ENCODE peak calls at places on chromosomes 1 and 21, in nine cellular contexts. P, O, U, A, R, H, M, Y and K are unnamed samples.

GRCh38 chr1:48470506-48470905 is 1.5 kb downstream of the SPATA6 start:
- DNase-seq in P (peak; percentile 37), O (peak; percentile 15), U (no peak), A (no peak), R (no peak), H (no peak), M (peak; percentile 8), Y (no peak), K (peak; percentile 58)

GRCh38 chr1:178966312-178966711 is 59.4 kb upstream of the FAM20B start:
- DNase-seq in P (no peak), O (no peak), U (no peak), A (no peak), R (no peak), H (no peak), M (no peak), Y (no peak), K (no peak)

GRCh38 chr1:79694241-79694640 is 687.7 kb upstream of the ADGRL4 start:
- DNase-seq in P (no peak), O (no peak), U (no peak), A (no peak), R (no peak), H (no peak), M (no peak), Y (no peak), K (no peak)

GRCh38 chr1:221069178-221069903 is 190.1 kb downstream of the HLX start:
- DNase-seq in P (no peak), O (no peak), U (no peak), A (no peak), R (no peak), H (no peak), M (no peak), Y (no peak), K (peak; percentile 15)

GRCh38 chr21:26845066-26845749 is at the start of gene ADAMTS1:
- DNase-seq in P (peak; percentile 70), O (peak; percentile 80), U (no peak), A (peak; percentile 85), R (peak; percentile 92), H (peak; percentile 92), M (peak; percentile 9), Y (peak; percentile 90), K (peak; percentile 97)

GRCh38 chr1:12113433-12114339 is 50.6 kb downstream of the TNFRSF8 start:
- DNase-seq in P (peak; percentile 34), O (no peak), U (no peak), A (peak; percentile 36), R (no peak), H (peak; percentile 63), M (no peak), Y (no peak), K (peak; percentile 28)

GRCh38 chr1:20486457-20487235 is 636 bp upstream of the CAMK2N1 start:
- DNase-seq in P (peak; percentile 68), O (peak; percentile 80), U (peak; percentile 63), A (peak; percentile 47), R (peak; percentile 87), H (peak; percentile 61), M (peak; percentile 79), Y (peak; percentile 59), K (peak; percentile 78)

GRCh38 chr1:43569175-43569574 is 38.5 kb downstream of the PTPRF start:
- DNase-seq in P (no peak), O (no peak), U (no peak), A (no peak), R (no peak), H (no peak), M (no peak), Y (no peak), K (no peak)

GRCh38 chr1:106222415-106222814 is 834.1 kb upstream of the PRMT6 start:
- DNase-seq in P (peak; percentile 45), O (no peak), U (no peak), A (peak; percentile 77), R (no peak), H (no peak), M (no peak), Y (no peak), K (peak; percentile 66)

GRCh38 chr1:207958376-207959139 is 47.6 kb upstream of the CD34 start:
- DNase-seq in P (no peak), O (no peak), U (no peak), A (no peak), R (no peak), H (no peak), M (no peak), Y (no peak), K (no peak)

GRCh38 chr1:110155878-110156522 is 5.7 kb downstream of the SLC6A17 start:
- DNase-seq in P (peak; percentile 48), O (peak; percentile 92), U (peak; percentile 66), A (peak; percentile 47), R (no peak), H (peak; percentile 63), M (no peak), Y (peak; percentile 58), K (peak; percentile 71)

GRCh38 chr1:1361233-1361981 is 3.1 kb upstream of the MXRA8 start:
- DNase-seq in P (no peak), O (peak; percentile 12), U (no peak), A (no peak), R (no peak), H (no peak), M (no peak), Y (peak; percentile 56), K (no peak)

GRCh38 chr1:96782861-96783260 is 61.3 kb downstream of the PTBP2 start:
- DNase-seq in P (peak; percentile 53), O (no peak), U (no peak), A (no peak), R (no peak), H (peak; percentile 52), M (no peak), Y (no peak), K (no peak)

GRCh38 chr1:24909388-24909898 is 20.6 kb downstream of the RUNX3 start:
- DNase-seq in P (peak; percentile 82), O (peak; percentile 88), U (peak; percentile 85), A (peak; percentile 66), R (no peak), H (peak; percentile 61), M (no peak), Y (peak; percentile 48), K (peak; percentile 97)

GRCh38 chr1:3858231-3858981 is 1.1 kb downstream of the DFFB start:
- DNase-seq in P (peak; percentile 32), O (peak; percentile 32), U (peak; percentile 55), A (peak; percentile 6), R (peak; percentile 67), H (peak; percentile 36), M (peak; percentile 52), Y (no peak), K (peak; percentile 34)

GRCh38 chr1:172107261-172107820 is 266.0 kb downstream of the DNM3 start:
- DNase-seq in P (no peak), O (no peak), U (no peak), A (no peak), R (no peak), H (peak; percentile 12), M (no peak), Y (no peak), K (no peak)

GRCh38 chr1:10637833-10638558 is 158.4 kb downstream of the CASZ1 start:
- DNase-seq in P (no peak), O (no peak), U (no peak), A (no peak), R (no peak), H (no peak), M (no peak), Y (no peak), K (no peak)

GRCh38 chr1:40315239-40315794 is 1.8 kb downstream of the COL9A2 start:
- DNase-seq in P (peak; percentile 81), O (peak; percentile 87), U (peak; percentile 71), A (peak; percentile 86), R (peak; percentile 88), H (peak; percentile 83), M (peak; percentile 87), Y (peak; percentile 40), K (peak; percentile 95)

GRCh38 chr1:119713039-119713537 is 1.4 kb downstream of the PHGDH start:
- DNase-seq in P (peak; percentile 42), O (peak; percentile 14), U (no peak), A (peak; percentile 31), R (no peak), H (peak; percentile 31), M (peak; percentile 37), Y (no peak), K (peak; percentile 67)

GRCh38 chr1:202810193-202810614 is 550 bp upstream of the PCAT6 start:
- DNase-seq in P (no peak), O (no peak), U (no peak), A (no peak), R (no peak), H (no peak), M (no peak), Y (no peak), K (no peak)

GRCh38 chr1:78713249-78713648 is 63.6 kb downstream of the IFI44 start:
- DNase-seq in P (no peak), O (no peak), U (no peak), A (no peak), R (no peak), H (no peak), M (no peak), Y (no peak), K (no peak)

GRCh38 chr1:2523191-2523890 is 3.1 kb downstream of the PANK4 start:
- DNase-seq in P (no peak), O (no peak), U (no peak), A (no peak), R (no peak), H (peak; percentile 66), M (no peak), Y (no peak), K (no peak)

GRCh38 chr1:104331763-104332162 is 582.1 kb downstream of the AMY1C start:
- DNase-seq in P (no peak), O (no peak), U (no peak), A (no peak), R (no peak), H (no peak), M (no peak), Y (no peak), K (no peak)

GRCh38 chr1:184649500-184649899 is 105.2 kb downstream of the EDEM3 start:
- DNase-seq in P (peak; percentile 45), O (no peak), U (no peak), A (no peak), R (no peak), H (peak; percentile 51), M (no peak), Y (no peak), K (no peak)